ENCODE peak calls at places on chromosomes 13 and 19, in six cellular contexts. One of them, this sample, is unnamed.

GRCh38 chr19:53192771-53193533 is at the start of gene ZNF665:
- DNase-seq in epithelial cell of esophagus: peak
- DNase-seq in CD8-positive, alpha-beta T cell: peak
- DNase-seq in iPS-NIHi11: peak
- DNase-seq in stimulated activated CD8-positive, alpha-beta memory T cell treated with anti-CD3 and anti-CD28 coated beads, Interleukin-7, amount 100 ng/mL, for 4 hours: peak
- DNase-seq in fibroblast of mammary gland: peak
- DNase-seq in this sample: peak

GRCh38 chr13:44763604-44764311 is 187.6 kb upstream of the TSC22D1 start:
- DNase-seq in epithelial cell of esophagus: peak
- DNase-seq in CD8-positive, alpha-beta T cell: no peak
- DNase-seq in iPS-NIHi11: no peak
- DNase-seq in stimulated activated CD8-positive, alpha-beta memory T cell treated with anti-CD3 and anti-CD28 coated beads, Interleukin-7, amount 100 ng/mL, for 4 hours: no peak
- DNase-seq in fibroblast of mammary gland: peak
- DNase-seq in this sample: no peak

GRCh38 chr19:43605875-43606568 is 5.9 kb upstream of the SRRM5 start:
- DNase-seq in epithelial cell of esophagus: no peak
- DNase-seq in CD8-positive, alpha-beta T cell: no peak
- DNase-seq in iPS-NIHi11: no peak
- DNase-seq in stimulated activated CD8-positive, alpha-beta memory T cell treated with anti-CD3 and anti-CD28 coated beads, Interleukin-7, amount 100 ng/mL, for 4 hours: no peak
- DNase-seq in fibroblast of mammary gland: no peak
- DNase-seq in this sample: no peak

GRCh38 chr19:45251452-45252354 is 632 bp downstream of the MARK4 start:
- DNase-seq in epithelial cell of esophagus: peak
- DNase-seq in CD8-positive, alpha-beta T cell: no peak
- DNase-seq in iPS-NIHi11: peak
- DNase-seq in stimulated activated CD8-positive, alpha-beta memory T cell treated with anti-CD3 and anti-CD28 coated beads, Interleukin-7, amount 100 ng/mL, for 4 hours: no peak
- DNase-seq in fibroblast of mammary gland: no peak
- DNase-seq in this sample: no peak

GRCh38 chr13:45851171-45851889 is at the start of gene SIAH3:
- DNase-seq in epithelial cell of esophagus: peak
- DNase-seq in CD8-positive, alpha-beta T cell: peak
- DNase-seq in iPS-NIHi11: no peak
- DNase-seq in stimulated activated CD8-positive, alpha-beta memory T cell treated with anti-CD3 and anti-CD28 coated beads, Interleukin-7, amount 100 ng/mL, for 4 hours: no peak
- DNase-seq in fibroblast of mammary gland: peak
- DNase-seq in this sample: no peak

GRCh38 chr19:11142528-11143171 is 12.9 kb downstream of the SPC24 start:
- DNase-seq in epithelial cell of esophagus: peak
- DNase-seq in CD8-positive, alpha-beta T cell: no peak
- DNase-seq in iPS-NIHi11: peak
- DNase-seq in stimulated activated CD8-positive, alpha-beta memory T cell treated with anti-CD3 and anti-CD28 coated beads, Interleukin-7, amount 100 ng/mL, for 4 hours: no peak
- DNase-seq in fibroblast of mammary gland: peak
- DNase-seq in this sample: peak

GRCh38 chr13:26813626-26814348 is 53.2 kb upstream of the GPR12 start:
- DNase-seq in epithelial cell of esophagus: peak
- DNase-seq in CD8-positive, alpha-beta T cell: no peak
- DNase-seq in iPS-NIHi11: no peak
- DNase-seq in stimulated activated CD8-positive, alpha-beta memory T cell treated with anti-CD3 and anti-CD28 coated beads, Interleukin-7, amount 100 ng/mL, for 4 hours: no peak
- DNase-seq in fibroblast of mammary gland: no peak
- DNase-seq in this sample: no peak

GRCh38 chr13:106997219-106997618 is 429.3 kb upstream of the ARGLU1 start:
- DNase-seq in epithelial cell of esophagus: no peak
- DNase-seq in CD8-positive, alpha-beta T cell: no peak
- DNase-seq in iPS-NIHi11: no peak
- DNase-seq in stimulated activated CD8-positive, alpha-beta memory T cell treated with anti-CD3 and anti-CD28 coated beads, Interleukin-7, amount 100 ng/mL, for 4 hours: no peak
- DNase-seq in fibroblast of mammary gland: no peak
- DNase-seq in this sample: no peak

GRCh38 chr13:62377838-62378237 is 962.2 kb upstream of the PCDH20 start:
- DNase-seq in epithelial cell of esophagus: no peak
- DNase-seq in CD8-positive, alpha-beta T cell: no peak
- DNase-seq in iPS-NIHi11: no peak
- DNase-seq in stimulated activated CD8-positive, alpha-beta memory T cell treated with anti-CD3 and anti-CD28 coated beads, Interleukin-7, amount 100 ng/mL, for 4 hours: no peak
- DNase-seq in fibroblast of mammary gland: no peak
- DNase-seq in this sample: no peak

GRCh38 chr19:8233370-8233769 is 24.2 kb downstream of the CERS4 start:
- DNase-seq in epithelial cell of esophagus: no peak
- DNase-seq in CD8-positive, alpha-beta T cell: no peak
- DNase-seq in iPS-NIHi11: no peak
- DNase-seq in stimulated activated CD8-positive, alpha-beta memory T cell treated with anti-CD3 and anti-CD28 coated beads, Interleukin-7, amount 100 ng/mL, for 4 hours: no peak
- DNase-seq in fibroblast of mammary gland: no peak
- DNase-seq in this sample: no peak

GRCh38 chr13:51336746-51337145 is 2.7 kb upstream of the SERPINE3 start:
- DNase-seq in epithelial cell of esophagus: no peak
- DNase-seq in CD8-positive, alpha-beta T cell: no peak
- DNase-seq in iPS-NIHi11: no peak
- DNase-seq in stimulated activated CD8-positive, alpha-beta memory T cell treated with anti-CD3 and anti-CD28 coated beads, Interleukin-7, amount 100 ng/mL, for 4 hours: no peak
- DNase-seq in fibroblast of mammary gland: no peak
- DNase-seq in this sample: no peak

GRCh38 chr13:109140777-109141354 is 511.5 kb downstream of the MYO16 start:
- DNase-seq in epithelial cell of esophagus: no peak
- DNase-seq in CD8-positive, alpha-beta T cell: no peak
- DNase-seq in iPS-NIHi11: peak
- DNase-seq in stimulated activated CD8-positive, alpha-beta memory T cell treated with anti-CD3 and anti-CD28 coated beads, Interleukin-7, amount 100 ng/mL, for 4 hours: no peak
- DNase-seq in fibroblast of mammary gland: no peak
- DNase-seq in this sample: no peak

GRCh38 chr19:604355-604754 is 14.7 kb downstream of the HCN2 start:
- DNase-seq in epithelial cell of esophagus: no peak
- DNase-seq in CD8-positive, alpha-beta T cell: peak
- DNase-seq in iPS-NIHi11: peak
- DNase-seq in stimulated activated CD8-positive, alpha-beta memory T cell treated with anti-CD3 and anti-CD28 coated beads, Interleukin-7, amount 100 ng/mL, for 4 hours: no peak
- DNase-seq in fibroblast of mammary gland: no peak
- DNase-seq in this sample: no peak

GRCh38 chr13:64428196-64428595 is 2801.9 kb downstream of the PCDH9 start:
- DNase-seq in epithelial cell of esophagus: peak
- DNase-seq in CD8-positive, alpha-beta T cell: no peak
- DNase-seq in iPS-NIHi11: no peak
- DNase-seq in stimulated activated CD8-positive, alpha-beta memory T cell treated with anti-CD3 and anti-CD28 coated beads, Interleukin-7, amount 100 ng/mL, for 4 hours: no peak
- DNase-seq in fibroblast of mammary gland: peak
- DNase-seq in this sample: no peak

GRCh38 chr19:4278460-4278901 is 585 bp upstream of the SHD start:
- DNase-seq in epithelial cell of esophagus: no peak
- DNase-seq in CD8-positive, alpha-beta T cell: no peak
- DNase-seq in iPS-NIHi11: no peak
- DNase-seq in stimulated activated CD8-positive, alpha-beta memory T cell treated with anti-CD3 and anti-CD28 coated beads, Interleukin-7, amount 100 ng/mL, for 4 hours: no peak
- DNase-seq in fibroblast of mammary gland: no peak
- DNase-seq in this sample: peak

GRCh38 chr19:55304279-55304978 is 20.6 kb downstream of the BRSK1 start:
- DNase-seq in epithelial cell of esophagus: peak
- DNase-seq in CD8-positive, alpha-beta T cell: peak
- DNase-seq in iPS-NIHi11: peak
- DNase-seq in stimulated activated CD8-positive, alpha-beta memory T cell treated with anti-CD3 and anti-CD28 coated beads, Interleukin-7, amount 100 ng/mL, for 4 hours: no peak
- DNase-seq in fibroblast of mammary gland: peak
- DNase-seq in this sample: peak

GRCh38 chr13:101514695-101515275 is 62.3 kb downstream of the ITGBL1 start:
- DNase-seq in epithelial cell of esophagus: peak
- DNase-seq in CD8-positive, alpha-beta T cell: no peak
- DNase-seq in iPS-NIHi11: peak
- DNase-seq in stimulated activated CD8-positive, alpha-beta memory T cell treated with anti-CD3 and anti-CD28 coated beads, Interleukin-7, amount 100 ng/mL, for 4 hours: no peak
- DNase-seq in fibroblast of mammary gland: peak
- DNase-seq in this sample: peak

GRCh38 chr13:67574320-67575233 is 344.4 kb upstream of the PCDH9 start:
- DNase-seq in epithelial cell of esophagus: peak
- DNase-seq in CD8-positive, alpha-beta T cell: no peak
- DNase-seq in iPS-NIHi11: no peak
- DNase-seq in stimulated activated CD8-positive, alpha-beta memory T cell treated with anti-CD3 and anti-CD28 coated beads, Interleukin-7, amount 100 ng/mL, for 4 hours: no peak
- DNase-seq in fibroblast of mammary gland: peak
- DNase-seq in this sample: no peak

GRCh38 chr13:22232186-22232585 is 561.3 kb downstream of the FGF9 start:
- DNase-seq in epithelial cell of esophagus: no peak
- DNase-seq in CD8-positive, alpha-beta T cell: no peak
- DNase-seq in iPS-NIHi11: no peak
- DNase-seq in stimulated activated CD8-positive, alpha-beta memory T cell treated with anti-CD3 and anti-CD28 coated beads, Interleukin-7, amount 100 ng/mL, for 4 hours: no peak
- DNase-seq in fibroblast of mammary gland: no peak
- DNase-seq in this sample: no peak

GRCh38 chr13:21256351-21256761 is 79.9 kb downstream of the MRPL57 start:
- DNase-seq in epithelial cell of esophagus: no peak
- DNase-seq in CD8-positive, alpha-beta T cell: no peak
- DNase-seq in iPS-NIHi11: no peak
- DNase-seq in stimulated activated CD8-positive, alpha-beta memory T cell treated with anti-CD3 and anti-CD28 coated beads, Interleukin-7, amount 100 ng/mL, for 4 hours: no peak
- DNase-seq in fibroblast of mammary gland: no peak
- DNase-seq in this sample: no peak